ENCODE peak calls at places on chromosomes 11 and 22, in six cellular contexts. W is osteoblast; Z is bronchial epithelial cell; Y is WERI-Rb-1; H is left lung; A is CD8-positive, alpha-beta memory T cell. V is an unnamed sample.

GRCh38 chr11:69803022-69803421 is 16.2 kb downstream of the FGF3 start:
- DNase-seq in W (peak; percentile 57), Z (no peak), Y (no peak), H (peak; percentile 3), A (no peak), V (no peak)

GRCh38 chr22:44664149-44664548 is 37.9 kb upstream of the PRR5 start:
- DNase-seq in W (peak; percentile 73), Z (no peak), Y (no peak), H (peak; percentile 84), A (peak; percentile 40), V (peak; percentile 90)

GRCh38 chr11:117584056-117584830 is 212.8 kb downstream of the DSCAML1 start:
- DNase-seq in W (no peak), Z (no peak), Y (no peak), H (no peak), A (no peak), V (no peak)

GRCh38 chr11:17985517-17985916 is 27.3 kb downstream of the SERGEF start:
- DNase-seq in W (no peak), Z (peak; percentile 85), Y (no peak), H (no peak), A (no peak), V (no peak)

GRCh38 chr22:37566903-37567798 is 6.9 kb downstream of the CDC42EP1 start:
- DNase-seq in W (peak; percentile 96), Z (peak; percentile 76), Y (peak; percentile 79), H (peak; percentile 96), A (peak; percentile 82), V (peak; percentile 94)

GRCh38 chr11:71996517-71996916 is 2.2 kb upstream of the IL18BP start:
- DNase-seq in W (no peak), Z (no peak), Y (no peak), H (no peak), A (no peak), V (peak; percentile 55)

GRCh38 chr11:74818283-74818946 is 69.8 kb downstream of the RNF169 start:
- DNase-seq in W (no peak), Z (no peak), Y (no peak), H (no peak), A (no peak), V (no peak)

GRCh38 chr11:66467034-66467659 is 442 bp downstream of the PELI3 start:
- DNase-seq in W (peak; percentile 97), Z (peak; percentile 7), Y (no peak), H (peak; percentile 87), A (no peak), V (peak; percentile 65)

GRCh38 chr11:68780829-68781228 is 29.5 kb upstream of the TESMIN start:
- DNase-seq in W (no peak), Z (peak; percentile 1), Y (no peak), H (no peak), A (peak; percentile 2), V (no peak)

GRCh38 chr22:42906605-42907338 is 49.7 kb upstream of the ARFGAP3 start:
- DNase-seq in W (peak; percentile 77), Z (no peak), Y (no peak), H (no peak), A (no peak), V (no peak)

GRCh38 chr11:94762208-94762607 is 5.9 kb upstream of the AMOTL1 start:
- DNase-seq in W (no peak), Z (no peak), Y (peak; percentile 28), H (no peak), A (no peak), V (no peak)

GRCh38 chr11:31643831-31644230 is 134.3 kb downstream of the ELP4 start:
- DNase-seq in W (no peak), Z (peak; percentile 58), Y (peak; percentile 5), H (no peak), A (no peak), V (no peak)

GRCh38 chr11:27673979-27674663 is 26.1 kb downstream of the BDNF start:
- DNase-seq in W (no peak), Z (peak; percentile 97), Y (no peak), H (no peak), A (no peak), V (no peak)

GRCh38 chr11:108967571-108967970 is 302.7 kb downstream of the DDX10 start:
- DNase-seq in W (peak; percentile 36), Z (no peak), Y (peak; percentile 62), H (no peak), A (no peak), V (peak; percentile 69)

GRCh38 chr11:44136176-44136945 is 40.9 kb downstream of the EXT2 start:
- DNase-seq in W (peak; percentile 68), Z (no peak), Y (no peak), H (no peak), A (no peak), V (no peak)

GRCh38 chr22:17777005-17777716 is 2.9 kb upstream of the BID start:
- DNase-seq in W (peak; percentile 91), Z (no peak), Y (no peak), H (no peak), A (peak; percentile 80), V (peak; percentile 74)

GRCh38 chr11:126156814-126157213 is 54.6 kb downstream of the RPUSD4 start:
- DNase-seq in W (no peak), Z (no peak), Y (no peak), H (no peak), A (no peak), V (no peak)

GRCh38 chr11:113681282-113681681 is 24.8 kb downstream of the TMPRSS5 start:
- DNase-seq in W (no peak), Z (no peak), Y (no peak), H (no peak), A (no peak), V (no peak)

GRCh38 chr11:57641426-57641825 is 8.3 kb downstream of the YPEL4 start:
- DNase-seq in W (peak; percentile 97), Z (peak; percentile 60), Y (no peak), H (no peak), A (peak; percentile 39), V (no peak)

GRCh38 chr11:12692238-12693074 is 18.2 kb downstream of the TEAD1 start:
- DNase-seq in W (no peak), Z (peak; percentile 50), Y (peak; percentile 73), H (no peak), A (no peak), V (peak; percentile 91)

GRCh38 chr11:65849771-65850216 is 8.2 kb downstream of the CFL1 start:
- DNase-seq in W (peak; percentile 83), Z (no peak), Y (peak; percentile 10), H (no peak), A (no peak), V (peak; percentile 70)

GRCh38 chr11:122120096-122120495 is 4.1 kb upstream of the BLID start:
- DNase-seq in W (no peak), Z (no peak), Y (no peak), H (no peak), A (no peak), V (no peak)

GRCh38 chr22:23187871-23188700 is 7.8 kb downstream of the BCR start:
- DNase-seq in W (peak; percentile 87), Z (no peak), Y (no peak), H (no peak), A (no peak), V (no peak)

GRCh38 chr22:17370036-17370765 is 941 bp downstream of the CECR2 start:
- DNase-seq in W (peak; percentile 65), Z (no peak), Y (peak; percentile 18), H (peak; percentile 83), A (no peak), V (no peak)

GRCh38 chr11:104122008-104122635 is 41.8 kb downstream of the PDGFD start:
- DNase-seq in W (no peak), Z (no peak), Y (no peak), H (no peak), A (no peak), V (no peak)

DNA sequence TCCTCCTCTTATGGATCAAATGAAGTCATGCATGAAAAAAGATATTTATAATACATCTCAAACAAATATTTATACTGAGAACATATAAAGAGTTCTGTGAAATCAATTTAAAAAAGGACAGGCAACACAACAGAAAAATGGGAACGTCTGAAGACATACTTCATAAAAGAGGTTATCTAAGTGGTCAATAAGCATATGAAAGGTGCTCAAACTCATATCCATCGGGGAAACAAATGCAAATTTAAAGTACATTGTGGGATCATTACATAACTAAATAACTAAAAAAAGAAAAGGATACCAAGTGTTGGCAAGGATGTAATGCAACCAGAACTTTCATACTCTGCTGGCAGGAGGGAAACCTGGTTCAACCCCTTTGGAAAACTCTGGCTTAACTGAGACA is 22.3 kb downstream of the TPST2 start:
- DNase-seq in W (no peak), Z (no peak), Y (no peak), H (no peak), A (no peak), V (no peak)
- H3K4me3 ChIP-seq in W (no peak overlapping the region), Z (no peak overlapping the region), Y (no peak overlapping the region), H (no peak overlapping the region), A (no peak overlapping the region), V (no peak overlapping the region)

GRCh38 chr11:59283825-59284772 is 71.4 kb upstream of the MPEG1 start:
- DNase-seq in W (no peak), Z (peak; percentile 54), Y (peak; percentile 17), H (no peak), A (peak; percentile 61), V (no peak)

GRCh38 chr11:59284773-59285129 is 72.0 kb upstream of the MPEG1 start:
- DNase-seq in W (no peak), Z (no peak), Y (no peak), H (no peak), A (no peak), V (no peak)

GRCh38 chr11:59283311-59283710 is 70.6 kb upstream of the MPEG1 start:
- DNase-seq in W (no peak), Z (no peak), Y (no peak), H (no peak), A (no peak), V (no peak)

GRCh38 chr11:59289356-59289755 is 69.3 kb upstream of the OR5AN1 start:
- DNase-seq in W (no peak), Z (no peak), Y (no peak), H (no peak), A (no peak), V (no peak)

GRCh38 chr11:59285716-59286260 is 72.9 kb upstream of the OR5AN1 start:
- DNase-seq in W (no peak), Z (no peak), Y (no peak), H (no peak), A (no peak), V (no peak)
- H3K27me3 ChIP-seq in W (no peaks in the 10 kb centered on the region), Z (no peaks in the 10 kb centered on the region), Y (peaks cover 72% of the 10 kb centered on the region), H (no peaks in the 10 kb centered on the region), A (no peaks in the 10 kb centered on the region), V (no peaks in the 10 kb centered on the region)

DNA sequence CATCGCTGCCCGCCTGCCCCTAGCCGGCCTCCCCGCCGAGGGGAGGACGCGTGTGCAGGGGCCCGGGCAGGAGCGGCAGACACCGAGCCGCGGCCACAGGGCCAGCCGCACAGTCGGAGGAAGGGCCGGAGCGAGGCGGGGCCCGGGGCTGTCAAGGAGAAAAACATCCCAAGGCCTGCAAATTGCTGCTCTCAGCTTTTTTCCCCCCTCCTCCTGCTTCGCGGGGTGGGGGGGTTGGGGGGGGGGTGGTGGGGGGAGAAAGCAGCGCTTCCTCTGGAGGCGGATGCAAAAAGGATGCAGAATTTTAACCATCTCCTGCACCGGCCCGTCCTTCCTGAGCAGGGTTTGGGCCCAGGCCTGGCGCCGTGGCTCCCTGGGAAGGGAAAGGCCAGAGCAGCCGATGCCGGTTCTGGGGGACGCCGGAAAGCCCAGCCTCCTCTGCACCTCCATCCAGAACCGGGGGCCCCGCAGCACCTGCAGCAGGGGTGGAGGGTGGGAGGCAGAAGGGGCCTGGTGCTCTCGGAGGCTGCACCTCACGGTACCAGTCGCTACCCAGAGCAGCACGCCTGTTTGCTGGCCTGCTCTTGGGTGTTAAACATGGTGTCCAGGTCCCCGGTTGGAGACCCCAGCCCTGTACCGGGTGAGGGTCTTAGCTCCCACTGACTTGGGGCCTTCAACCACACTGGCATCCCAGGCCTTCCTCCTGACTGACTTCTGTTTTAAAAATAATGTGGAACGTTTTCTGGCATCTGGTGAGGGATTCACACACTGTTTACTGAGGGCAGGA is 77.3 kb upstream of the WNT7B start:
- DNase-seq in W (peak; percentile 96), Z (no peak), Y (no peak), H (peak; percentile 92), A (peak; percentile 63), V (peak; percentile 88)
- H3K4me3 ChIP-seq in W (peak overlapping the region; percentile 75), Z (peak overlapping the region; percentile 70), Y (no peak overlapping the region), H (peak overlapping the region; percentile 72), A (peak overlapping the region; percentile 76), V (peak overlapping the region; percentile 72)

GRCh38 chr11:125078516-125079140 is 15.5 kb downstream of the SLC37A2 start:
- DNase-seq in W (no peak), Z (no peak), Y (no peak), H (no peak), A (no peak), V (no peak)
- H3K27me3 ChIP-seq in W (no peaks in the 10 kb centered on the region), Z (no peaks in the 10 kb centered on the region), Y (no peaks in the 10 kb centered on the region), H (peaks cover 2% of the 10 kb centered on the region), A (no peaks in the 10 kb centered on the region), V (no peaks in the 10 kb centered on the region)

V was measured in aorta.